ENCODE peak calls at places on chromosomes 2 and 18, in seven cellular contexts. Q, E, U, L, B, I and T are unnamed samples.

GRCh38 chr2:215430528-215431187 is 5.2 kb downstream of the FN1 start:
- DNase-seq in Q (no peak), E (peak), U (no peak), L (no peak), B (no peak), I (peak), T (no peak)

GRCh38 chr2:134052173-134052572 is 201.7 kb upstream of the MGAT5 start:
- DNase-seq in Q (no peak), E (no peak), U (no peak), L (no peak), B (no peak), I (no peak), T (no peak)

GRCh38 chr2:241005569-241005968 is 7.2 kb downstream of the SNED1 start:
- DNase-seq in Q (no peak), E (no peak), U (no peak), L (no peak), B (no peak), I (no peak), T (no peak)

GRCh38 chr2:207279520-207279919 is 113.8 kb upstream of the KLF7 start:
- DNase-seq in Q (no peak), E (no peak), U (no peak), L (no peak), B (no peak), I (no peak), T (no peak)

GRCh38 chr2:20618468-20618885 is 32.4 kb downstream of the HS1BP3 start:
- DNase-seq in Q (no peak), E (no peak), U (peak), L (peak), B (no peak), I (no peak), T (no peak)

GRCh38 chr18:29060349-29060748 is 883.4 kb upstream of the CDH2 start:
- DNase-seq in Q (no peak), E (peak), U (no peak), L (no peak), B (no peak), I (no peak), T (no peak)

GRCh38 chr18:28109781-28110460 is 67.0 kb downstream of the CDH2 start:
- DNase-seq in Q (no peak), E (peak), U (no peak), L (no peak), B (no peak), I (no peak), T (no peak)

GRCh38 chr2:20506281-20506685 is 59.4 kb downstream of the RHOB start:
- DNase-seq in Q (peak), E (peak), U (no peak), L (no peak), B (no peak), I (no peak), T (no peak)

GRCh38 chr2:47904903-47905453 is 1.3 kb downstream of the FBXO11 start:
- DNase-seq in Q (peak), E (peak), U (peak), L (peak), B (no peak), I (no peak), T (no peak)

GRCh38 chr2:209753020-209753419 is 18.6 kb upstream of the UNC80 start:
- DNase-seq in Q (no peak), E (no peak), U (no peak), L (no peak), B (no peak), I (no peak), T (no peak)

GRCh38 chr2:171409436-171409971 is 24.3 kb downstream of the METTL8 start:
- DNase-seq in Q (no peak), E (no peak), U (no peak), L (no peak), B (no peak), I (no peak), T (no peak)

GRCh38 chr2:165582409-165582808 is 112.9 kb downstream of the CSRNP3 start:
- DNase-seq in Q (no peak), E (peak), U (no peak), L (no peak), B (no peak), I (no peak), T (no peak)

GRCh38 chr2:21891191-21891590 is 767.4 kb downstream of the TDRD15 start:
- DNase-seq in Q (no peak), E (no peak), U (no peak), L (no peak), B (no peak), I (no peak), T (no peak)

GRCh38 chr2:64018715-64019082 is 529 bp downstream of the VPS54 start:
- DNase-seq in Q (no peak), E (peak), U (no peak), L (no peak), B (no peak), I (peak), T (no peak)

GRCh38 chr2:68491582-68491981 is 24.2 kb downstream of the APLF start:
- DNase-seq in Q (peak), E (no peak), U (no peak), L (no peak), B (no peak), I (no peak), T (no peak)

GRCh38 chr2:100984892-100985307 is 17.2 kb upstream of the RPL31 start:
- DNase-seq in Q (peak), E (peak), U (peak), L (peak), B (peak), I (peak), T (no peak)

GRCh38 chr2:147492471-147492870 is 352.4 kb upstream of the ACVR2A start:
- DNase-seq in Q (no peak), E (no peak), U (no peak), L (no peak), B (no peak), I (no peak), T (no peak)

GRCh38 chr18:74378179-74378682 is 62.6 kb downstream of the C18orf63 start:
- DNase-seq in Q (no peak), E (peak), U (no peak), L (peak), B (no peak), I (no peak), T (no peak)

GRCh38 chr18:47050468-47050867 is 15.0 kb upstream of the ELOA2 start:
- DNase-seq in Q (peak), E (peak), U (no peak), L (no peak), B (peak), I (peak), T (peak)

GRCh38 chr2:144513388-144514100 is 6.4 kb downstream of the ZEB2 start:
- DNase-seq in Q (no peak), E (peak), U (no peak), L (peak), B (peak), I (no peak), T (no peak)

GRCh38 chr2:240450532-240451107 is 15.2 kb downstream of the GPC1 start:
- DNase-seq in Q (no peak), E (no peak), U (no peak), L (peak), B (no peak), I (no peak), T (no peak)

GRCh38 chr2:150767924-150768801 is 280.7 kb upstream of the RND3 start:
- DNase-seq in Q (no peak), E (no peak), U (no peak), L (no peak), B (peak), I (no peak), T (peak)

GRCh38 chr2:25409468-25409867 is 67.7 kb upstream of the DNMT3A start:
- DNase-seq in Q (no peak), E (no peak), U (no peak), L (no peak), B (no peak), I (no peak), T (no peak)

GRCh38 chr2:25411753-25412152 is 70.0 kb upstream of the DNMT3A start:
- DNase-seq in Q (no peak), E (no peak), U (no peak), L (no peak), B (no peak), I (no peak), T (no peak)

GRCh38 chr2:25409044-25409443 is 67.3 kb upstream of the DNMT3A start:
- DNase-seq in Q (no peak), E (no peak), U (no peak), L (no peak), B (no peak), I (no peak), T (no peak)

GRCh38 chr2:25410370-25410769 is 68.6 kb upstream of the DNMT3A start:
- DNase-seq in Q (no peak), E (no peak), U (no peak), L (no peak), B (no peak), I (no peak), T (no peak)

GRCh38 chr2:25411281-25411680 is 69.6 kb upstream of the DNMT3A start:
- DNase-seq in Q (no peak), E (no peak), U (no peak), L (no peak), B (no peak), I (no peak), T (no peak)
- H3K4me3 ChIP-seq in Q (no peak), E (no peak), U (no peak), L (no peak), B (no peak), I (no peak), T (no peak)

GRCh38 chr2:98444436-98445166 is at the start of gene INPP4A:
- DNase-seq in Q (peak), E (peak), U (peak), L (peak), B (no peak), I (peak), T (no peak)
- TF ChIP-seq CTCF in Q (peak), E (no peak), U (no peak), L (peak), B (no peak), I (no peak), T (no peak)

DNA sequence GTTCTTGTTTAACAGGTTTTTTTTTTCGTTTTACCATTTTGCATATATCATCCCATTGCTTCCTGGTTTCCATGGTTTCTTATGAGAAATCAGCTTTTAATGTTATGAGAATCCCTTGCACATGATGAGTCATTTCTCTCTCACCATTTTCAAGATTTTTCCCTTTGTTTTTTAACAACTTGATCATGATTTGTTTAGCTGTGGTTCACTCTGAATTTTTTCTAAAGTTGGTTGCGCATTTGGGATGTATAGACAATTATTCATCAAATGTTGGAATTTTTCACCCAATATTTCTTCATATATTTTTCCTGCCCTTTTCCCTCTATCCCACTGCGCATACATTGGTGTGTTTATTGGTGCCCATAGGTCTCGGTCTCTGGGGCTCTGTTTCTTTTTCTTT is 42.4 kb upstream of the BIN1 start:
- DNase-seq in Q (no peak), E (peak), U (no peak), L (no peak), B (peak), I (no peak), T (no peak)
- H3K4me3 ChIP-seq in Q (no peak), E (no peak), U (no peak), L (no peak), B (no peak), I (no peak), T (no peak)

GRCh38 chr18:64037812-64038414 is 68.0 kb downstream of the SERPINB8 start:
- DNase-seq in Q (peak), E (peak), U (no peak), L (no peak), B (no peak), I (peak), T (peak)
- TF ChIP-seq CTCF in Q (peak), E (peak), U (peak), L (peak), B (peak), I (peak), T (peak)

GRCh38 chr2:216688731-216689360 is 6.5 kb downstream of the IGFBP5 start:
- DNase-seq in Q (no peak), E (no peak), U (no peak), L (no peak), B (no peak), I (no peak), T (no peak)
- H3K4me3 ChIP-seq in Q (no peak), E (no peak), U (no peak), L (no peak), B (no peak), I (no peak), T (no peak)

DNA sequence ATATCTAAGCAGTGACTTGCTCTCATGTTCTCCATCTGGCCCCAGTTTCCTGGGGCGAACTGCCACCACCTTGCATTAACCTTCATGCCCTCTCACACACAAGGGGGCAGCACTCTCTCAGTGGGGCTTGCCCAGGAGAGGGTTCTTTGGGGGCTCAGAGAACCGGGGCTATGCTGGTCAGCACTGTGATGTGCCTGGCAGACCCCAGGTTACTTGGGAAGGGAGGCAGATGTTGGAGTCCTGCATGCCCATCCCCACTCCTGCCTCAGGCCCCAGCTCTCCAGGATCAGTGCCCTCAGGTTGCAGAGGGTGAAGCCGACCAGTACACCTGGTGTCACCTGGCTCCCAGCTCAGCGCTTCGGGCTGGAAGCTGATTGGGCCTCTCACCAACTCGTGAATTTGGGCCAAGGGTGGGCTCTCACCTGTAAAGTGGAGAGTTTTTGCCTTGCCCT is 396.2 kb upstream of the HS6ST1 start:
- DNase-seq in Q (no peak), E (no peak), U (no peak), L (no peak), B (no peak), I (peak), T (no peak)
- TF ChIP-seq CTCF in Q (peak), E (no peak), U (no peak), L (no peak), B (no peak), I (peak), T (no peak)

GRCh38 chr2:136135924-136136906 is 18.3 kb upstream of the CXCR4 start:
- DNase-seq in Q (no peak), E (no peak), U (no peak), L (no peak), B (no peak), I (no peak), T (no peak)
- H3K4me3 ChIP-seq in Q (no peak), E (no peak), U (no peak), L (no peak), B (no peak), I (no peak), T (no peak)

GRCh38 chr2:127650041-127650784 is 4.3 kb downstream of the GPR17 start:
- DNase-seq in Q (peak), E (no peak), U (no peak), L (peak), B (no peak), I (no peak), T (no peak)
- TF ChIP-seq CTCF in Q (no peak), E (no peak), U (peak), L (no peak), B (no peak), I (no peak), T (no peak)

GRCh38 chr18:23105581-23106219 is 29.6 kb upstream of the CABLES1 start:
- DNase-seq in Q (no peak), E (no peak), U (no peak), L (no peak), B (no peak), I (no peak), T (no peak)
- H3K4me3 ChIP-seq in Q (no peak), E (no peak), U (no peak), L (peak), B (no peak), I (no peak), T (no peak)